ENCODE peak calls at places on chromosome 5, in four cellular contexts. F is ascending aorta, M is H9, J is Peyer's patch. O is an unnamed sample.
A peak's percentile ranks its signal among the peaks of the same experiment; 100 is the strongest.

GRCh38 chr5:478982-479535 is 36.1 kb downstream of the EXOC3 start:
- DNase-seq in J (no peak), F (no peak), M (no peak), O (no peak)

GRCh38 chr5:143002459-143003327 is 232.5 kb downstream of the ARHGAP26 start:
- DNase-seq in J (no peak), F (no peak), M (no peak), O (no peak)

GRCh38 chr5:101679816-101680215 is 616.3 kb downstream of the SLCO4C1 start:
- DNase-seq in F (no peak), J (no peak), M (no peak), O (no peak)

GRCh38 chr5:54470677-54471076 is 15.2 kb downstream of the HSPB3 start:
- DNase-seq in F (no peak), M (no peak), J (no peak), O (no peak)

GRCh38 chr5:139856694-139857093 is 61.1 kb downstream of the PSD2 start:
- DNase-seq in J (no peak), F (no peak), M (no peak), O (no peak)

GRCh38 chr5:55914971-55915370 is 63.8 kb downstream of the IL31RA start:
- DNase-seq in M (no peak), F (no peak), J (no peak), O (no peak)

GRCh38 chr5:145347026-145347616 is 488.0 kb downstream of the PRELID2 start:
- DNase-seq in J (no peak), F (no peak), M (no peak), O (no peak)

GRCh38 chr5:30040483-30041116 is 1152.9 kb upstream of the CDH6 start:
- DNase-seq in M (peak; percentile 68), F (no peak), J (no peak), O (no peak)

GRCh38 chr5:80977764-80978163 is 17.6 kb downstream of the RASGRF2 start:
- DNase-seq in M (no peak), F (no peak), J (no peak), O (no peak)

GRCh38 chr5:115389799-115390382 is 93.4 kb upstream of the CCDC112 start:
- DNase-seq in J (no peak), F (no peak), M (peak; percentile 83), O (no peak)

GRCh38 chr5:180001136-180001535 is 70.4 kb downstream of the RNF130 start:
- DNase-seq in F (no peak), M (no peak), J (no peak), O (no peak)

GRCh38 chr5:18553269-18553668 is 919.0 kb downstream of the TAF11L14 start:
- DNase-seq in F (no peak), J (no peak), M (no peak), O (no peak)

GRCh38 chr5:33688041-33688980 is 203.5 kb downstream of the ADAMTS12 start:
- DNase-seq in M (no peak), J (no peak), F (no peak), O (no peak)

GRCh38 chr5:110851357-110851756 is 112.5 kb downstream of the SLC25A46 start:
- DNase-seq in M (no peak), J (no peak), F (no peak), O (no peak)

GRCh38 chr5:180607861-180608571 is 16.7 kb upstream of the SCGB3A1 start:
- DNase-seq in M (no peak), F (no peak), J (no peak), O (no peak)

GRCh38 chr5:175460126-175460525 is 16.1 kb upstream of the DRD1 start:
- DNase-seq in M (no peak), F (no peak), J (no peak), O (no peak)

GRCh38 chr5:2989517-2989916 is 238.0 kb upstream of the IRX2 start:
- DNase-seq in M (no peak), F (no peak), J (no peak), O (peak; percentile 75)

GRCh38 chr5:66960373-66961137 is 236.0 kb downstream of the CD180 start:
- DNase-seq in J (no peak), F (no peak), M (no peak), O (no peak)

GRCh38 chr5:124583469-124584350 is 162.7 kb downstream of the ZNF608 start:
- DNase-seq in F (no peak), M (no peak), J (no peak), O (no peak)

GRCh38 chr5:173618927-173619519 is 2.6 kb upstream of the BOD1 start:
- DNase-seq in M (no peak), F (no peak), J (no peak), O (no peak)

GRCh38 chr5:43152946-43153345 is 32.2 kb downstream of the ZNF131 start:
- DNase-seq in J (no peak), F (no peak), M (no peak), O (no peak)

GRCh38 chr5:127290946-127291763 is 559 bp downstream of the MEGF10 start:
- DNase-seq in M (no peak), F (no peak), J (peak; percentile 49), O (no peak)

GRCh38 chr5:135185461-135186075 is 151.5 kb upstream of the PITX1 start:
- DNase-seq in F (no peak), J (no peak), M (no peak), O (no peak)

GRCh38 chr5:136424835-136425694 is 59.7 kb upstream of the TRPC7 start:
- DNase-seq in J (peak; percentile 74), M (peak; percentile 89), F (no peak), O (no peak)
- TF ChIP-seq CTCF in J (no peak), M (peak; percentile 92), F (peak; percentile 57), O (peak; percentile 54)

DNA sequence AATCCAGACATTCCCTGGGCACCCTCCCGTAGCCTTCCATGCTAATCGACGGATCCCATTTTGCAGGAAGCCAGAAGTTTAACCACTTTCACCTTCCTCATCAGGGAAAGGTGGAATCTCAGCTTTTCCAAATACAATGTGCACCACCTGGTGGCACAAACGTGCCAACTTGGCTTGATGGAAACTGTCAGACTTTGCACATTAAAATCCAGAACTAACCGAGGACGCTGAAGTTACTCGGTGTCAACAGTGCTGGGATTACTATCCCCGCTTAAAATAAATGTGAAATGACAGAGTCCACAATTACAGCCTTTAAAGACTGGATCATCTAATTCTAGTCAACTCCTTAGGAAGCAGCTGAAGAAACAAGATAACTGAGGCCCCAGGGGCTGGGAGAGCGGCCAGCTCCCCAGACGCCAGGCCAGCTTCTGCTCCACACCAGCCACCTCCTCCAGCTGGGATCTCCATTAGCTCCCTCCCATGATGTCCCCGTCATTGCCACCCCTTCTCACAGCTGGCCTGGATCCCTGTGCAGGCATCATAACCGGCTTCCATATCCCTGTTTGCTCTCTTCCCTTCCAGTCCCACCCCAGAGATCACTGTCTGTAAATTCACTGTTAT is 50.2 kb upstream of the RETREG1 start:
- DNase-seq in M (no peak), J (no peak), F (no peak), O (no peak)
- TF ChIP-seq CTCF in M (peak; percentile 53), J (peak; percentile 4), F (peak; percentile 30), O (peak; percentile 48)

DNA sequence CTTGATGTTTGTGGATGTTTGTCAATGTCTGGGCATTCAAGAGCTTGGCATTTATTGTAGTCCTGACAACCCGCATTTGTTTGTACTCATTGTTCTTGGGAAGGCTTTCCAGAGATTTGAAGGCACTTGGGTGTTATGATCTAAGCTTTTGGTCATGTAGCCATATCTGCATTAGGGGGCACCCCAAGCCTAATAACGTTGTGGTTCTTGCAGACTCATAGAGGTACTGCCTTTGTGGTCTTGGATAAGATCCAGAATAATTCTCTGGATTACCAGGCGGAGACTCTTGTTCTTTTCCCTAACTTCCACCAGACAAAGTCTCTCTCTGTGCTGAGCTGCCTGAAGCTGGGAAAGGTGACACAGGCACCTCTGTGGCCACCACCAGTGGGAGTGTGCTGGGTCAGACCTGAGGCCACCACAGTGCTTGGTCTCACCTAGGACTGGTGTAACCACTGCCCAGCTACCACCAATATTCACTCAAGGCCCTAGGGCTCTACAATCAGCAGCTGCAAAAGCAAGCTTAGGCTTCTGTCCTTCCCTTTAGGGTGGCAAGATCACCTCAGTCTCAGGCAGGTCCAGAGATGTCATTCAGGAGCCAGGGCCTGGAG is 144.4 kb upstream of the TAS2R1 start:
- DNase-seq in M (no peak), F (no peak), J (no peak), O (no peak)
- TF ChIP-seq CTCF in M (peak; percentile 58), F (no peak), J (no peak), O (no peak)

GRCh38 chr5:58891971-58892343 is 309.1 kb downstream of the RAB3C start:
- DNase-seq in M (no peak), F (no peak), J (no peak), O (no peak)
- TF ChIP-seq CTCF in M (no peak), F (no peak), J (no peak), O (no peak)